ENCODE peak calls at places on chromosomes 12 and 14, in six cellular contexts. U is H1, Z is HepG2, I is GM12878, P is SK-N-SH, A is K562. G is an unnamed sample.

GRCh38 chr12:12376636-12377448 is 20.0 kb downstream of the BORCS5 start:
- DNase-seq in U (no peak), Z (peak), I (peak), P (peak), A (peak), G (peak)

GRCh38 chr14:51014086-51014485 is 69.8 kb upstream of the PYGL start:
- DNase-seq in U (no peak), Z (no peak), I (no peak), P (no peak), A (no peak), G (no peak)

GRCh38 chr12:19712041-19712440 is 272.7 kb downstream of the AEBP2 start:
- DNase-seq in U (no peak), Z (no peak), I (no peak), P (no peak), A (no peak), G (peak)

GRCh38 chr14:61662437-61663311 is 32.6 kb upstream of the HIF1A start:
- DNase-seq in U (no peak), Z (peak), I (peak), P (peak), A (peak), G (peak)

GRCh38 chr12:85923767-85924331 is 49.8 kb downstream of the NTS start:
- DNase-seq in U (no peak), Z (no peak), I (no peak), P (peak), A (peak), G (no peak)

GRCh38 chr12:95547522-95548055 is 3.7 kb downstream of the USP44 start:
- DNase-seq in U (no peak), Z (no peak), I (no peak), P (no peak), A (no peak), G (no peak)

GRCh38 chr12:132162508-132163031 is 18.3 kb downstream of the NOC4L start:
- DNase-seq in U (no peak), Z (no peak), I (no peak), P (peak), A (no peak), G (peak)

GRCh38 chr12:106170285-106170684 is 31.5 kb upstream of the NUAK1 start:
- DNase-seq in U (no peak), Z (no peak), I (no peak), P (no peak), A (no peak), G (no peak)

GRCh38 chr12:99097170-99097569 is 452.1 kb downstream of the APAF1 start:
- DNase-seq in U (no peak), Z (no peak), I (no peak), P (no peak), A (no peak), G (no peak)

GRCh38 chr14:77111021-77111420 is 13.0 kb downstream of the CIPC start:
- DNase-seq in U (peak), Z (no peak), I (no peak), P (no peak), A (no peak), G (no peak)

GRCh38 chr14:85124896-85125295 is 405.0 kb upstream of the FLRT2 start:
- DNase-seq in U (no peak), Z (no peak), I (no peak), P (no peak), A (no peak), G (no peak)
- TF ChIP-seq CTCF in U (no peak), Z (no peak), I (no peak), P (no peak), A (no peak), G (no peak)

GRCh38 chr12:119627019-119627643 is 33.6 kb downstream of the TMEM233 start:
- DNase-seq in U (no peak), Z (peak), I (no peak), P (no peak), A (no peak), G (no peak)

GRCh38 chr12:119621878-119622277 is 28.3 kb downstream of the TMEM233 start:
- DNase-seq in U (no peak), Z (no peak), I (no peak), P (no peak), A (no peak), G (no peak)

GRCh38 chr12:119627686-119628085 is 34.1 kb downstream of the TMEM233 start:
- DNase-seq in U (no peak), Z (no peak), I (no peak), P (no peak), A (no peak), G (no peak)

GRCh38 chr12:119620490-119620889 is 26.9 kb downstream of the TMEM233 start:
- DNase-seq in U (no peak), Z (no peak), I (no peak), P (no peak), A (no peak), G (no peak)

DNA sequence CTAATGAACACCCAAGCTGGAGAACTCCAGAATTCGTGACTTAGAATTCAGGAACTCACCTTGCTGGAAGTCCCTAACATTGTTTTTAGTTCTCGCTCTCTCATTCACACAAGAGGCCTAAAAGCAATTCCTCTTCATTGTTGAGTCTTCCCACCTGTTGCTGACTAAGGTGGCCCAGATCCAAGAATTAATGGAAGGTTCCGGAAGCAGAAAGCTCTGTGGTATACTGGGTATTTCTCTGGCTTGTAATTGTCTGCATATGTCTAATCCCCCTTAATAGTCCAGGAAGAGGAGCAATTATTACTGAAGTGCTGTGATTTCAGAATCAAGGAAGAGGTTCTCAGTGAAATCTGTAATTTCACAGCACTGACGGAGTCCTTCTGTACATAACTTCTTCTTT is 31.4 kb downstream of the TMEM233 start:
- DNase-seq in U (no peak), Z (no peak), I (no peak), P (peak), A (no peak), G (no peak)
- TF ChIP-seq GABPA in U (no peak), Z (no peak), I (no peak), P (no peak), A (no peak), G (no peak)

GRCh38 chr12:57091633-57092528 is 3.0 kb downstream of the NAB2 start:
- DNase-seq in U (no peak), Z (no peak), I (no peak), P (peak), A (no peak), G (no peak)
- H3K4me3 ChIP-seq in U (no peak), Z (no peak), I (no peak), P (no peak), A (no peak), G (no peak)

GRCh38 chr12:48285751-48286650 is 64.7 kb downstream of the ZNF641 start:
- DNase-seq in U (no peak), Z (no peak), I (no peak), P (no peak), A (no peak), G (peak)

GRCh38 chr12:48288387-48289268 is 62.1 kb downstream of the ZNF641 start:
- DNase-seq in U (no peak), Z (no peak), I (no peak), P (no peak), A (no peak), G (no peak)

GRCh38 chr12:48281811-48282210 is 68.9 kb downstream of the ZNF641 start:
- DNase-seq in U (no peak), Z (no peak), I (no peak), P (no peak), A (no peak), G (no peak)

GRCh38 chr12:48291511-48291910 is 59.2 kb downstream of the ZNF641 start:
- DNase-seq in U (no peak), Z (no peak), I (no peak), P (no peak), A (no peak), G (no peak)

DNA sequence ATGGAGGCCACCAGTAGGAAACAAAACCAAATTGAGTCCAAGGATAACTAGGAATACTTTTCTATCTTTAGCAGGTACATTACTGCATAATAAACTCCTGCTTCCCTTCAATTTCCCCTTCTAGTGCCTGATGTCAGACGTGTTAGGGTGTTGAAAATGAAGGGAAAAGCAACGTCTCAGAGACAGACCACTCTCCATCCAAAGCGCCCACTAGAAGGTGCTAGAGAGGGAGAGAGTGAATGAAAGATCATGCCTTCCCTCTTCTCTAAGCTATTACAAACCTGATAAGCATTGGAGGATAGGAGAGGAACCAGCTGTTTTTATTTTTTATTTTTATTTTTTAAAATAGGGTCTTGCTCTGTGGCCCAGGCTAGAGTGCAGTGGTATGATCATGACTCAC is 64.1 kb downstream of the ZNF641 start:
- DNase-seq in U (no peak), Z (peak), I (no peak), P (no peak), A (no peak), G (peak)
- TF ChIP-seq CTCF in U (peak), Z (peak), I (peak), P (peak), A (peak), G (peak)

GRCh38 chr12:112468041-112468440 is 49.3 kb downstream of the PTPN11 start:
- DNase-seq in U (no peak), Z (no peak), I (no peak), P (no peak), A (no peak), G (no peak)

DNA sequence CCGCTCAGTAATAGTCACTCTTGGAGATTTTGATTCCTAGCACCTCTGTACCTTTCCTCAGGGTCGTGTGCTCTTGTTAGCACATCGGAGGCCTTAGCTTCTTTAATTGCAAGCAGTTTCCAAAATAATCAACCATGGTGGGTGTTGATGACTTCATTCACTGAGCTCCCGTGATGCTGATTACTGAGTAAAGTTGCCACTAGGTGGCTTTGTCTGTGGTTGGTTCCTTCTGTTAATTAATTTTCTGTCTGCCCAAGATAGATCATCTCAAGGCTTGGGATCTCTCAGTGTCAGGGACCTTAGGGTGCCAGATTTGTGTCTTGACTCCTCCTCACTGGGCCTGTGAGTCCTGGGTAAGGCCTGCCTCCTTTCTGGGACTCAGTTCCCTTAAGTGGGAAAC is 54.3 kb downstream of the PTPN11 start:
- DNase-seq in U (no peak), Z (no peak), I (no peak), P (peak), A (peak), G (no peak)
- TF ChIP-seq GABPA in U (no peak), Z (no peak), I (no peak), P (no peak), A (no peak), G (no peak)

GRCh38 chr14:92385561-92385960 is 62.6 kb downstream of the SLC24A4 start:
- DNase-seq in U (no peak), Z (no peak), I (no peak), P (no peak), A (no peak), G (peak)
- H3K4me3 ChIP-seq in U (no peak), Z (no peak), I (no peak), P (no peak), A (no peak), G (no peak)

GRCh38 chr12:51511546-51512260 is 79.3 kb upstream of the SCN8A start:
- DNase-seq in U (no peak), Z (no peak), I (no peak), P (no peak), A (no peak), G (no peak)
- TF ChIP-seq CTCF in U (no peak), Z (no peak), I (no peak), P (no peak), A (no peak), G (no peak)

DNA sequence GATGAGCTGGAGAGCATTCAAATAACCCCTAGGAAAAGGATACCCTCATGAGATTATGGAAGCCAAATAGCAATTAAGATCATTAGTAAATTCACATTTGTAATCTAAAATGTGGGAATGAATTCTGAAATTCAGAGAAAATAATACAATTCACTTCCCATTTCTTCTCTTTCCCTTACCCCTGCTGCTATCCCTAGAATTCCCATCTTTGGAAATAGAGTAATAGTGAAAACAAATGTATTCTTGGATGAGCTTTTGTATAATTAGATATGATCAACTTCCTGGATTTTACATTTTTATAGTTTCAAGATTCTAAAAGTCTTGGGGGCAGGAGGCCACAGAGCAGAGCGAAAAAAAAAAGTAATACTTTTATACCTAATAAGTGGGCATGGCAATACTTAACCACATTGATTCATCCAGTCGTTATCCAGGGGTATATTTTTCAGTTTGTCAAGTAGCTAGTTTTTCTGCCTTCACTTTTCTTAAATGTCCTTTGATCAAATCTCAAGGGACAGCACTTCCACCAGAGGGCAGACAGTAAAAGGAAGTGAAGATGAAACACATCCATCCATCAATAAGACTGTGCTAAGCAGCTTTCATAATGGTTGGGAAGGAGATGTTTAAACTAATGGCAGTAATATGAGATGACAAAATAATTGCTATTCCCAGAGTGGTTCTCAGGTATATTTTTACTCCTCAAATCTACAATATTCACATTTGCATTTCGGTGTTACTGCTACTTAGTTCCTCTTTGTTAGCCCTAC is 401.3 kb downstream of the DIO2 start:
- DNase-seq in U (no peak), Z (no peak), I (no peak), P (no peak), A (no peak), G (no peak)
- TF ChIP-seq GABPA in U (no peak), Z (no peak), I (no peak), P (no peak), A (no peak), G (no peak)

GRCh38 chr12:6962285-6963015 is 8.0 kb downstream of the PHB2 start:
- DNase-seq in U (no peak), Z (no peak), I (no peak), P (peak), A (peak), G (no peak)
- H3K4me3 ChIP-seq in U (peak), Z (peak), I (no peak), P (no peak), A (peak), G (no peak)

G was measured in HL-60.